ENCODE peak calls at places on chromosome 2, in ten cellular contexts. N, L, B, F, H, P, A, Y, I and O are unnamed samples.

GRCh38 chr2:212392048-212392447 is 146.6 kb downstream of the ERBB4 start:
- DNase-seq in N (no peak), L (peak), B (no peak), F (no peak), H (no peak), P (no peak), A (no peak), Y (no peak), I (no peak), O (no peak)

GRCh38 chr2:155169317-155169716 is 470.8 kb downstream of the KCNJ3 start:
- DNase-seq in N (no peak), L (no peak), B (no peak), F (no peak), H (no peak), P (no peak), A (no peak), Y (no peak), I (no peak), O (no peak)

GRCh38 chr2:62281661-62282060 is 85.7 kb downstream of the B3GNT2 start:
- DNase-seq in N (no peak), L (no peak), B (no peak), F (no peak), H (no peak), P (no peak), A (no peak), Y (no peak), I (no peak), O (no peak)

GRCh38 chr2:241817126-241817820 is 8.3 kb downstream of the NEU4 start:
- DNase-seq in N (peak), L (no peak), B (no peak), F (no peak), H (no peak), P (no peak), A (peak), Y (no peak), I (no peak), O (no peak)

GRCh38 chr2:164657129-164657528 is 35.8 kb upstream of the GRB14 start:
- DNase-seq in N (no peak), L (no peak), B (no peak), F (no peak), H (no peak), P (peak), A (no peak), Y (no peak), I (no peak), O (no peak)

GRCh38 chr2:134975281-134976009 is 56.8 kb downstream of the CCNT2 start:
- DNase-seq in N (no peak), L (no peak), B (no peak), F (no peak), H (no peak), P (no peak), A (no peak), Y (no peak), I (no peak), O (no peak)

GRCh38 chr2:168797286-168797655 is 5.2 kb upstream of the NOSTRIN start:
- DNase-seq in N (no peak), L (no peak), B (no peak), F (no peak), H (no peak), P (no peak), A (no peak), Y (no peak), I (no peak), O (no peak)

GRCh38 chr2:37376421-37377186 is 32.2 kb downstream of the QPCT start:
- DNase-seq in N (no peak), L (peak), B (no peak), F (peak), H (no peak), P (peak), A (no peak), Y (peak), I (no peak), O (no peak)

GRCh38 chr2:220469201-220469600 is 841.8 kb downstream of the SLC4A3 start:
- DNase-seq in N (no peak), L (no peak), B (no peak), F (no peak), H (no peak), P (no peak), A (no peak), Y (no peak), I (no peak), O (no peak)